ENCODE peak calls at places on chromosomes 6 and 20, in nine cellular contexts. V is uterus; U is activated naive CD4-positive, alpha-beta T cell treated with anti-CD3 and anti-CD28 coated beads for 36 hours; B is left lung; L is neural crest cell; T is T-helper 9 cell; M is stimulated activated naive B cell treated with anti-CD40 and anti-IgM and Interleukin-4, amounts not matched to agents 10 μg/mL and 1 μg/mL and 100 μg/mL, for 72 hours; C is NCI-H345; R is NCI-H2081. I is an unnamed sample.

GRCh38 chr6:4510317-4510716 is 265.9 kb upstream of the CDYL start:
- DNase-seq in M (no peak), C (no peak), R (no peak), B (no peak), L (no peak), V (no peak), T (no peak), U (no peak), I (no peak)

GRCh38 chr20:20000223-20000968 is 16.8 kb upstream of the NAA20 start:
- DNase-seq in R (no peak), C (no peak), M (no peak), L (no peak), U (no peak), B (no peak), V (no peak), T (no peak), I (no peak)

GRCh38 chr6:46378882-46379405 is 112.3 kb downstream of the RCAN2 start:
- DNase-seq in R (no peak), C (no peak), U (no peak), B (no peak), T (no peak), M (no peak), V (no peak), L (no peak), I (no peak)

GRCh38 chr6:12359051-12359450 is 68.9 kb downstream of the EDN1 start:
- DNase-seq in M (no peak), R (no peak), C (no peak), L (no peak), V (no peak), B (no peak), U (no peak), T (no peak), I (no peak)

GRCh38 chr20:45918182-45918737 is 6.3 kb upstream of the PLTP start:
- DNase-seq in T (no peak), C (no peak), M (no peak), V (no peak), R (no peak), U (no peak), L (no peak), B (no peak), I (no peak)

GRCh38 chr20:46709459-46710148 is at the start of gene SLC2A10:
- DNase-seq in R (no peak), L (peak), M (no peak), U (no peak), B (peak), T (no peak), V (peak), C (no peak), I (peak)

GRCh38 chr20:58670659-58671058 is 19.6 kb downstream of the STX16 start:
- DNase-seq in C (no peak), M (no peak), T (no peak), R (no peak), V (no peak), U (no peak), L (no peak), B (no peak), I (no peak)

GRCh38 chr6:39804666-39805065 is 12.5 kb downstream of the DAAM2 start:
- DNase-seq in R (no peak), M (no peak), B (no peak), T (no peak), U (no peak), C (no peak), L (no peak), V (no peak), I (peak)

GRCh38 chr20:39117486-39117885 is 155.3 kb downstream of the DHX35 start:
- DNase-seq in M (no peak), U (no peak), C (peak), B (no peak), L (no peak), T (no peak), R (no peak), V (no peak), I (peak)

GRCh38 chr6:3748208-3748701 is 3.3 kb downstream of the PXDC1 start:
- DNase-seq in B (peak), T (no peak), V (peak), L (peak), C (no peak), M (no peak), R (peak), U (peak), I (peak)

GRCh38 chr6:100459291-100459690 is 5.4 kb downstream of the SIM1 start:
- DNase-seq in C (no peak), B (no peak), V (no peak), T (no peak), L (no peak), U (no peak), R (no peak), M (no peak), I (peak)

GRCh38 chr6:161303628-161304340 is 29.9 kb upstream of the AGPAT4 start:
- DNase-seq in U (no peak), C (no peak), R (no peak), B (no peak), M (no peak), L (no peak), V (no peak), T (no peak), I (peak)

GRCh38 chr6:22147983-22148797 is 148.6 kb downstream of the PRL start:
- DNase-seq in V (no peak), U (peak), R (peak), B (no peak), M (no peak), T (no peak), C (peak), L (no peak), I (peak)

GRCh38 chr6:53492860-53493634 is 51.9 kb downstream of the GCLC start:
- DNase-seq in T (no peak), U (peak), V (no peak), M (no peak), R (peak), L (no peak), B (no peak), C (peak), I (peak)

GRCh38 chr6:88982720-88983119 is 19.3 kb upstream of the RNGTT start:
- DNase-seq in T (no peak), C (peak), V (peak), B (no peak), L (no peak), M (no peak), R (peak), U (peak), I (peak)

GRCh38 chr20:51287628-51288413 is 254.7 kb downstream of the NFATC2 start:
- DNase-seq in U (no peak), V (no peak), M (no peak), R (no peak), B (no peak), T (no peak), L (no peak), C (no peak), I (no peak)

GRCh38 chr6:152378154-152378553 is 259.0 kb downstream of the SYNE1 start:
- DNase-seq in B (no peak), M (no peak), C (no peak), V (no peak), L (no peak), R (no peak), T (no peak), U (no peak), I (peak)

GRCh38 chr20:60302875-60303274 is 344.7 kb downstream of the CDH26 start:
- DNase-seq in L (no peak), M (no peak), T (no peak), B (no peak), V (no peak), C (no peak), R (no peak), U (no peak), I (no peak)

GRCh38 chr6:126880926-126881325 is 237.5 kb upstream of the RSPO3 start:
- DNase-seq in T (no peak), R (no peak), V (no peak), U (no peak), L (no peak), M (no peak), B (no peak), C (no peak), I (peak)

GRCh38 chr6:14442250-14442649 is 324.7 kb downstream of the CD83 start:
- DNase-seq in V (no peak), M (no peak), C (no peak), B (no peak), L (no peak), T (no peak), R (peak), U (no peak), I (no peak)

GRCh38 chr20:59831024-59831900 is 102.2 kb downstream of the SYCP2 start:
- DNase-seq in B (no peak), T (no peak), V (no peak), C (peak), M (no peak), U (no peak), R (no peak), L (no peak), I (no peak)

GRCh38 chr20:52785678-52786077 is 186.5 kb upstream of the TSHZ2 start:
- DNase-seq in C (no peak), T (no peak), V (no peak), U (no peak), R (no peak), M (no peak), L (no peak), B (no peak), I (no peak)

GRCh38 chr20:24653306-24653705 is 183.9 kb downstream of the SYNDIG1 start:
- DNase-seq in M (no peak), R (no peak), B (no peak), L (no peak), T (no peak), U (no peak), C (no peak), V (no peak), I (peak)

GRCh38 chr6:93407186-93407585 is 12.2 kb downstream of the EPHA7 start:
- DNase-seq in M (no peak), R (peak), C (peak), T (no peak), V (no peak), U (no peak), B (no peak), L (no peak), I (no peak)

GRCh38 chr6:137236581-137237355 is 17.6 kb upstream of the IFNGR1 start:
- DNase-seq in M (no peak), R (no peak), T (no peak), C (no peak), B (no peak), U (no peak), L (no peak), V (no peak), I (peak)

GRCh38 chr6:109406196-109406595 is 23.9 kb upstream of the CD164 start:
- DNase-seq in V (no peak), M (no peak), B (no peak), R (no peak), C (no peak), L (no peak), T (no peak), U (no peak), I (peak)

I was measured in ELR.